ENCODE peak calls at places on chromosomes 6 and 20, in nine cellular contexts. A is fibroblast of lung, Q is Panc1, F is aorta, B is body of pancreas, L is A549, G is kidney, H is lower lobe of right lung, S is keratinocyte. U is an unnamed sample. For H3K4me1, the result is how much of the 10 kb centered on the place peaks cover.

GRCh38 chr6:86943819-86944407 is 6.6 kb downstream of the HTR1E start:
- DNase-seq in A (no peak), G (no peak), S (no peak), Q (no peak), F (no peak), B (peak), L (no peak), H (no peak), U (no peak)

GRCh38 chr6:50936277-50936681 is 117.6 kb downstream of the TFAP2B start:
- DNase-seq in S (no peak), Q (no peak), H (no peak), F (no peak), B (no peak), A (no peak), L (no peak), G (no peak), U (no peak)

GRCh38 chr6:44126320-44127149 is 717 bp downstream of the MRPL14 start:
- DNase-seq in H (peak), S (no peak), B (peak), A (peak), G (peak), Q (no peak), F (peak), L (peak), U (peak)

GRCh38 chr20:58907481-58908137 is 55.1 kb downstream of the GNAS start:
- DNase-seq in L (no peak), A (peak), B (peak), S (no peak), H (peak), F (peak), Q (peak), G (peak), U (peak)

GRCh38 chr20:59938221-59938620 is 1.9 kb downstream of the PPP1R3D start:
- DNase-seq in F (no peak), G (no peak), L (no peak), S (no peak), A (peak), B (no peak), Q (no peak), H (no peak), U (no peak)

GRCh38 chr20:50874758-50875665 is 56.2 kb downstream of the ADNP start:
- DNase-seq in Q (no peak), B (no peak), L (no peak), H (no peak), S (no peak), G (no peak), F (no peak), A (no peak), U (no peak)

GRCh38 chr20:16368645-16369292 is 204.5 kb downstream of the KIF16B start:
- DNase-seq in B (no peak), L (peak), Q (peak), S (no peak), H (no peak), A (peak), G (no peak), F (no peak), U (no peak)

GRCh38 chr6:168535711-168536110 is 94.7 kb downstream of the SMOC2 start:
- DNase-seq in F (no peak), L (no peak), H (no peak), S (no peak), Q (no peak), A (no peak), G (no peak), B (no peak), U (no peak)

GRCh38 chr20:47805951-47806350 is 20.7 kb upstream of the SULF2 start:
- DNase-seq in L (no peak), H (no peak), A (no peak), Q (no peak), F (no peak), S (no peak), B (no peak), G (no peak), U (no peak)

GRCh38 chr6:56770011-56770520 is 127.4 kb upstream of the DST start:
- DNase-seq in G (no peak), F (no peak), S (no peak), H (no peak), L (no peak), B (no peak), A (no peak), Q (no peak), U (no peak)

GRCh38 chr6:159899994-159900745 is 9.4 kb downstream of the MAS1 start:
- DNase-seq in F (no peak), S (no peak), Q (no peak), G (no peak), B (no peak), L (peak), A (peak), H (no peak), U (no peak)

GRCh38 chr20:44990425-44990824 is 24.1 kb downstream of the STK4 start:
- DNase-seq in G (no peak), B (no peak), Q (no peak), S (no peak), H (no peak), A (no peak), L (no peak), F (no peak), U (no peak)

GRCh38 chr6:7267071-7267470 is 45.9 kb downstream of the SSR1 start:
- DNase-seq in G (peak), S (no peak), Q (no peak), B (no peak), L (no peak), A (no peak), F (no peak), H (no peak), U (no peak)

GRCh38 chr6:18216411-18216810 is 47.9 kb downstream of the DEK start:
- DNase-seq in B (no peak), L (no peak), H (no peak), G (no peak), S (no peak), F (no peak), Q (no peak), A (peak), U (no peak)

GRCh38 chr6:12103158-12103557 is 91.0 kb downstream of the HIVEP1 start:
- DNase-seq in H (no peak), Q (no peak), F (no peak), G (no peak), A (no peak), S (no peak), L (no peak), B (no peak), U (no peak)

GRCh38 chr6:142802124-142802523 is 142.9 kb downstream of the HIVEP2 start:
- DNase-seq in G (no peak), L (peak), S (peak), A (peak), H (no peak), Q (peak), F (no peak), B (no peak), U (no peak)

GRCh38 chr20:10221022-10221421 is 2.4 kb downstream of the SNAP25 start:
- DNase-seq in L (no peak), S (no peak), F (no peak), B (no peak), Q (no peak), H (no peak), G (no peak), A (no peak), U (no peak)

GRCh38 chr20:10218536-10219451 is at the start of gene SNAP25:
- DNase-seq in Q (peak), B (peak), A (peak), G (peak), L (peak), S (no peak), H (no peak), F (peak), U (peak)

GRCh38 chr20:10217517-10218410 is 866 bp upstream of the SNAP25 start:
- DNase-seq in Q (peak), S (no peak), G (peak), F (peak), H (no peak), L (peak), B (peak), A (peak), U (no peak)

GRCh38 chr20:10219452-10219791 is 792 bp downstream of the SNAP25 start:
- DNase-seq in G (peak), F (peak), S (no peak), L (peak), A (peak), Q (no peak), H (peak), B (peak), U (peak)

DNA sequence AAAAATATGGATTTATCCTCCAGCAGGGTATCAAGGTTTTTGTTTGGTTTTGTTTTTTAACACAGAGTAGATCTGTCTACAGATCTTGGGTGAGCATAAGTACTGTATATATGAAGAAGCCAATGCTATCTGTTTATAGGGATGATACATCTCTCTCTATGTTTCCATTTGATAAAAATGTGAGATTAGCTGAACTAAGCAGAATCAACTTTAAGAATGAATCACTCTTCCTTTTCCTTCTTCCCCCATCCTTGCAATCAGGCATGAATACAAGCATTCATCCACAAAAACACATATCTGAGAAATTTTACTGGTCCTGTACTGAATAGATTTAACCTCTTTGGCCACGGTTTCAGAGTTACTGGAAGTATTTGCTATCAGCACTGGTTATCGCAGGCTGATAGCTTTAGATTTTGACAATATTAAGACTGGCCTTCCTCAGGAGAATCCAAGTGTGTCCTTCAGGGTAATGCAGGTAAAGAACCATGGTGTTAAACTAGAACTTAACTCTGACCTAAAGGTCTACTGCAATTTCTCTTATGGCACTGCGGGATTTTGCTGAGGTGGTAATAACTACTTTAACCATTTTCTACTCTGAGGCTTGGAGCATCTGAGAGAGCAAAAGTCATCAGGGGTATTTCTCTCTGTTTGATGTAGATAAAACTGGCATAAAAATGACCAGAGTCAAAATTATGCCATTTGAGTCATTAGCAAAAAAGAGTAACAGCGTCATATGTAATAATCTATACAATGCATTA is 1.5 kb downstream of the SNAP25 start:
- DNase-seq in H (no peak), B (no peak), Q (no peak), G (no peak), A (no peak), F (no peak), L (no peak), S (no peak), U (no peak)
- H3K4me3 ChIP-seq in H (no peak), B (no peak), Q (no peak), G (no peak), A (peak), F (no peak), L (peak), S (no peak), U (no peak)

GRCh38 chr6:33745558-33745957 is 1.1 kb downstream of the IP6K3 start:
- DNase-seq in H (no peak), G (no peak), B (no peak), F (no peak), Q (no peak), S (no peak), L (no peak), A (no peak), U (no peak)
- H3K27ac ChIP-seq in H (peak), G (peak), B (no peak), F (no peak), Q (peak), S (no peak), L (peak), A (peak), U (no peak)

DNA sequence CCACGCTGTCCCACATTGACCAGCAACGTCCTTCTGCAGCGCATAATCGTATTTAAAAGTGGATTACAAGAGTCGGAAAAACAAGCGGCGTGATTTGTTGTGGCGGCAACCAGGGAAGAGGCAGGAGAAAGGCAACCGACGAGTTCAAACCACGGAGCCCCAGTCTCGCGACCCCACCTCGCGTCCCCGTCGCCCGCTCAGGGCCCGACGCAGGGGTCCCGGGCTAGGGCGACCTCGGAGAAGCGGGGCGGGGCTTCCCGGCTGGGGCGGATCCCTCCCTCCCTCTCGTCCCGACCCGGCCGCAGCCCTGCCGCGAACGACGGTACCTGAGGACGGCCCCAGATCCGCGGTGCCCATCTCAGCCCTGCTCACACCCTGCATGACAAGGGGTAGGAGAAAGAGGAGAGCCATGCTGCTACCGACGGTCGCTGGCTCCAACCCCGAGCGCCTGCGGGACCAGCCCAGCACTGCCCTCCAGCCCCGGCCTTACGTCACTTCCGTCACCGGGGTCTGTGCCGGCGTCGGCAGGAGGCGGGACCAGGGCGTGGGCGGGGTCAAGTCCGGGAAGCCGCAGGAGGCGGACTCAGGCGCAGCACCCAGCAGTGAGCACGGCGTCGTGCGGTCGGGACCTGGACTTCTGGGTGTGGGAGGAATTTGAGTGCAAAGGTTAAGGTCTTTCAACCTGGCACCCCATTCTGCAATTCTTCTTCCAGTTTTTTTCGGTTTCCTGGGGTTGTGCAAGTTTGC is at the start of gene IFNGR1:
- DNase-seq in F (peak), H (peak), B (peak), Q (peak), L (peak), A (peak), S (peak), G (peak), U (peak)
- H3K4me1 ChIP-seq in F (under half), H (half or more), B (under half), Q (under half), L (under half), A (under half), S (under half), G (under half), U (under half)

DNA sequence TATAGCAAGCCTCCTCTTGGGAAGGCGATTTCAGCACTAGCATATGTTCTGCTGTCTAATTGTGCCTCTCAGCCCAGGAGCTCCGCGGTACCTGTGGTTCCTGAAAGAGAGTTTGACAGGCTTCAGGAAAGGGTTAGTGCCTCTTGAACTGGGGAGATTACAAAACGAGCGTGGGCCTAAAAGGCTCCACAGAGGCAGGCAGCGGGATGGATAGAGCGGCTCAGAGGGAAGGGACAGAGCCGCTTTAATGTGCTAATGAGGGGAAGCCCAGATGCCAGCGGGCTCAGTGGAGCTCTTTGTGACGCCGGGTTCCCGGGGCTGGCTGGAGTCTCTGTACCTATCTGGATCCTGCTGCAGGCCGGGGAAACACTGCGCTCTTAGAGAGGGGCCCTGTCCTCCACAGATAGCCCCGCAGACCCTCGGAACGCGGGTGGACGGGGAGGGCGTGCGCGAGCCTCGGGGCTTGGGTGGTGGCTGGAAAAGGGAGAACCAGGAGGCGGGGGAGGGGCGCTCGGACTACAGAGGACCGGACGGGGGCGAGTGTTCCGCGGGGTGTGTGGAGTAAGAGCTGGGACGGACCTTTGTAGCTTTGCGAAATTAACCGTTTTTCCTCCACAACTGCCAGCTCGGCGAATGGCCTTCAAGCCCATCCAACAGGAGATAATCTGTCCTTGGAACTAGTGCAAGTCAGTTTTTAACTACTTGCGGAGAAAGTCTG is 12.9 kb downstream of the SLC35F1 start:
- DNase-seq in Q (no peak), L (no peak), G (peak), S (no peak), B (peak), A (peak), F (peak), H (peak), U (no peak)
- H3K4me3 ChIP-seq in Q (peak), L (no peak), G (peak), S (no peak), B (peak), A (peak), F (no peak), H (peak), U (no peak)

GRCh38 chr6:15621203-15622044 is 41.4 kb downstream of the DTNBP1 start:
- DNase-seq in G (peak), H (peak), B (peak), F (peak), L (no peak), Q (no peak), A (no peak), S (no peak), U (no peak)
- H3K27ac ChIP-seq in G (peak), H (peak), B (peak), F (no peak), L (no peak), Q (no peak), A (no peak), S (peak), U (no peak)

GRCh38 chr6:89180971-89181370 is 35.1 kb downstream of the PM20D2 start:
- DNase-seq in S (no peak), L (no peak), H (no peak), F (no peak), G (no peak), Q (no peak), A (no peak), B (no peak), U (no peak)

GRCh38 chr6:89187504-89187903 is 29.7 kb downstream of the GABRR1 start:
- DNase-seq in H (no peak), B (no peak), S (no peak), G (no peak), F (no peak), A (no peak), Q (no peak), L (no peak), U (no peak)

GRCh38 chr6:89184344-89184743 is 32.8 kb downstream of the GABRR1 start:
- DNase-seq in S (no peak), B (no peak), F (no peak), G (no peak), A (no peak), H (no peak), L (no peak), Q (no peak), U (no peak)

GRCh38 chr6:89183294-89183693 is 33.9 kb downstream of the GABRR1 start:
- DNase-seq in L (no peak), B (no peak), F (no peak), H (no peak), S (no peak), Q (no peak), A (no peak), G (no peak), U (no peak)

DNA sequence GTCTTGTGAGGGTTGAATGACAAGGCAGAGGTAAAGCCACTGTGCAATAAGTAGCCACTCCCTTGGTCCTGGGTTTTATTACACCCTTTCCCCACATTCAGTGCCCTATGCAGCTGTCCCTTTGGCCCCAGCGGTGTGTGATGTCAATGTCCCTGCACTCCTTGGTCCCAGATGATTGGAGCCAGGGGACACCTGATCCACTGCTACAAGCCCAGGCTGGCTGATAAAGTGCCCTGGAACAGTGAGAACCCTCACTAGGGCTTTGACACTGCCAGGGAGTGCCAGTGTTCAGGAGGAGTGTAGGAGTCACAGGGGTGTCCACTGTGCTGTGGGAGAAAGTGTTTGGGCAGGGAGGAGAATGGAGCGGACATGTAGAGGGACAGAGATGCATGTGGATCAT is 30.4 kb downstream of the GABRR1 start:
- DNase-seq in Q (no peak), F (no peak), L (no peak), G (no peak), S (no peak), H (no peak), B (no peak), A (no peak), U (no peak)
- H3K4me1 ChIP-seq in Q (under half), F (under half), L (under half), G (under half), S (under half), H (under half), B (under half), A (under half), U (under half)

GRCh38 chr6:49550413-49551125 is at the start of gene C6orf141:
- DNase-seq in F (no peak), G (peak), S (no peak), H (peak), L (peak), B (peak), Q (no peak), A (peak), U (no peak)

GRCh38 chr6:49551866-49552129 is 1.3 kb downstream of the C6orf141 start:
- DNase-seq in G (no peak), B (no peak), H (no peak), F (no peak), Q (no peak), S (no peak), A (no peak), L (no peak), U (no peak)

GRCh38 chr6:49548613-49549304 is 1.7 kb upstream of the C6orf141 start:
- DNase-seq in S (no peak), B (no peak), Q (no peak), H (no peak), F (no peak), A (no peak), L (no peak), G (no peak), U (no peak)

GRCh38 chr6:49551126-49551865 is 828 bp downstream of the C6orf141 start:
- DNase-seq in S (no peak), L (no peak), G (peak), B (peak), F (no peak), Q (no peak), H (no peak), A (peak), U (no peak)

DNA sequence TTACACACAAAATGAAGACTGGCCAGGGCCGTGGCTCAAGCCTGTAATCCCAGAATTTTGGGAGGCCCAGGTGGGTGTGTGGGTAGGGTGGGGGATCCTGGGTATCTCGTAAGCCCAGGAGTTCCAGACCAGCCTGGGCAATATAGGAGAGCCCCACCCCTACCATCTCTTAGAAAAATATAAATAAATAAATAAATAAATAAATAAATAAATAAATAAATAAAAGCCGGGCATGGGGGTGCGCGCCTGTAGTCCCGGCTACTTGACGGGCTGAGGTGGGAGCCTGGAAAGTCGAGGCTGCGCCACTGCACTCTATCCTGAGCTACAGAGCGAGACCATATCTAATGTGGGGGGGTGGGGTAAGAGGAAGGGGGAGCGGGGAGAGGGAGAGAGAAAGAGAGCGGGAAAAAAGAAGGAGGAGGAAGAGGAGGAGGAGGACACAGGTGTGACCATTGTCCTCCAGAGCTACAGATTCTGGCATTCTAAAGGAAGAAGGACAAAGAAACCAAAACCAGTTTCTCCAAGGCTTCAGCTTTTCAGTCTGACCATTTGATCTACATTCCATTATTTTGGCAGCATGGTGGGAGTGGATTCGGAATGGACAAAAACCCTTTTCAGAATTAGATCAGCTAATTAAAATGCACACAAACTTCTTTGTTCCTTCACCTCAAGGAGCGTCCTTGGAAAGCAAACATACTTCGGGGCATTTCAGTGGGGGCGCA is 616 bp upstream of the C6orf141 start:
- DNase-seq in A (no peak), H (no peak), S (no peak), B (no peak), Q (no peak), L (no peak), F (no peak), G (no peak), U (no peak)
- H3K4me3 ChIP-seq in A (peak), H (peak), S (peak), B (peak), Q (peak), L (peak), F (no peak), G (peak), U (no peak)